ENCODE peak calls at places on chromosomes 5 and 9, in eight cellular contexts. G, F, L, O, C, T, R and Z are unnamed samples. For H3K36me3, the result is how much of the 10 kb centered on the place peaks cover.

GRCh38 chr9:138099803-138100598 is 222.4 kb downstream of the CACNA1B start:
- DNase-seq in G (peak), F (no peak), L (no peak), O (no peak), C (peak), T (no peak), R (no peak), Z (no peak)

GRCh38 chr9:74755999-74756398 is 131.7 kb downstream of the TRPM6 start:
- DNase-seq in G (no peak), F (no peak), L (no peak), O (no peak), C (no peak), T (no peak), R (no peak), Z (no peak)

GRCh38 chr5:73544429-73545402 is 20.7 kb downstream of the ANKRA2 start:
- DNase-seq in G (peak), F (no peak), L (no peak), O (no peak), C (no peak), T (peak), R (peak), Z (no peak)

GRCh38 chr5:143024227-143024920 is 254.2 kb downstream of the ARHGAP26 start:
- DNase-seq in G (no peak), F (no peak), L (no peak), O (no peak), C (no peak), T (no peak), R (no peak), Z (no peak)

GRCh38 chr5:58773744-58774441 is 191.0 kb downstream of the RAB3C start:
- DNase-seq in G (peak), F (no peak), L (no peak), O (no peak), C (no peak), T (no peak), R (no peak), Z (peak)

GRCh38 chr9:129013674-129014073 is 14.5 kb downstream of the SH3GLB2 start:
- DNase-seq in G (no peak), F (no peak), L (no peak), O (no peak), C (no peak), T (no peak), R (no peak), Z (no peak)

GRCh38 chr9:79583957-79584654 is 12.3 kb downstream of the TLE4 start:
- DNase-seq in G (no peak), F (no peak), L (peak), O (no peak), C (no peak), T (peak), R (no peak), Z (no peak)

GRCh38 chr9:134912126-134912840 is 5.4 kb downstream of the FCN1 start:
- DNase-seq in G (no peak), F (no peak), L (no peak), O (no peak), C (no peak), T (no peak), R (no peak), Z (peak)

GRCh38 chr5:78591972-78592700 is 56.4 kb downstream of the LHFPL2 start:
- DNase-seq in G (no peak), F (no peak), L (no peak), O (peak), C (no peak), T (no peak), R (no peak), Z (no peak)

GRCh38 chr9:4235951-4236804 is 63.7 kb downstream of the GLIS3 start:
- DNase-seq in G (no peak), F (no peak), L (no peak), O (no peak), C (no peak), T (no peak), R (peak), Z (no peak)

GRCh38 chr9:87178353-87178752 is 231.0 kb upstream of the GAS1 start:
- DNase-seq in G (no peak), F (no peak), L (no peak), O (no peak), C (no peak), T (no peak), R (no peak), Z (no peak)

GRCh38 chr5:57327934-57328333 is 154.1 kb downstream of the GPBP1 start:
- DNase-seq in G (peak), F (no peak), L (no peak), O (no peak), C (no peak), T (no peak), R (peak), Z (no peak)

GRCh38 chr5:38403407-38403806 is 145.0 kb downstream of the EGFLAM start:
- DNase-seq in G (no peak), F (no peak), L (no peak), O (no peak), C (no peak), T (no peak), R (no peak), Z (no peak)

GRCh38 chr9:22010881-22011625 is 1.9 kb upstream of the CDKN2B start:
- DNase-seq in G (no peak), F (no peak), L (no peak), O (no peak), C (peak), T (no peak), R (peak), Z (peak)

GRCh38 chr5:141510160-141510559 is 21.3 kb downstream of the PCDHGC5 start:
- DNase-seq in G (no peak), F (no peak), L (no peak), O (no peak), C (no peak), T (no peak), R (no peak), Z (no peak)

GRCh38 chr5:141510850-141511718 is 22.2 kb downstream of the PCDHGC5 start:
- DNase-seq in G (no peak), F (no peak), L (no peak), O (peak), C (no peak), T (no peak), R (no peak), Z (no peak)

GRCh38 chr5:141513021-141513626 is 24.2 kb downstream of the PCDHGC5 start:
- DNase-seq in G (no peak), F (no peak), L (no peak), O (no peak), C (peak), T (no peak), R (no peak), Z (peak)

GRCh38 chr5:141512390-141513020 is 23.6 kb downstream of the PCDHGC5 start:
- DNase-seq in G (peak), F (peak), L (peak), O (no peak), C (peak), T (peak), R (peak), Z (peak)

DNA sequence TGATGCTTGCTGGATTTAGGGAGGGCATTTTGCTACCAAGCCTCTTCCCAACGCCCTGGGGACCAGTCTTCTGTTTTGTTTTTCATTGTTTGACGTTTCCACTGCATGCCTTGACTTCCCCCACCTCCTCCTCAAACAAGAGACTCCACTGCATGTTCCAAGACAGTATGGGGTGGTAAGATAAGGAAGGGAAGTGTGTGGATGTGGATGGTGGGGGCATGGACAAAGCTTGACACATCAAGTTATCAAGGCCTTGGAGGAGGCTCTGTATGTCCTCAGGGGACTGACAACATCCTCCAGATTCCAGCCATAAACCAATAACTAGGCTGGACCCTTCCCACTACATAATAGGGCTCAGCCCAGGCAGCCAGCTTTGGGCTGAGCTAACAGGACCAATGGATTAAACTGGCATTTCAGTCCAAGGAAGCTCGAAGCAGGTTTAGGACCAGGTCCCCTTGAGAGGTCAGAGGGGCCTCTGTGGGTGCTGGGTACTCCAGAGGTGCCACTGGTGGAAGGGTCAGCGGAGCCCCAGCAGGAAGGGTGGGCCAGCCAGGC is 23.0 kb downstream of the PCDHGC5 start:
- DNase-seq in G (no peak), F (no peak), L (no peak), O (no peak), C (no peak), T (no peak), R (no peak), Z (no peak)
- TF ChIP-seq EP300 in G (no peak), F (no peak), L (no peak), O (no peak), C (no peak), T (no peak), R (no peak), Z (no peak)

GRCh38 chr9:89374176-89374575 is 55.9 kb downstream of the SECISBP2 start:
- DNase-seq in G (no peak), F (no peak), L (no peak), O (no peak), C (no peak), T (no peak), R (no peak), Z (no peak)
- TF ChIP-seq POLR2A in G (no peak), F (no peak), L (no peak), O (peak), C (no peak), T (no peak), R (no peak), Z (no peak)

GRCh38 chr5:177513500-177513899 is 3.3 kb downstream of the DDX41 start:
- DNase-seq in G (no peak), F (no peak), L (no peak), O (no peak), C (no peak), T (no peak), R (no peak), Z (no peak)
- H3K36me3 ChIP-seq in G (under half), F (under half), L (under half), O (under half), C (under half), T (under half), R (under half), Z (under half)

GRCh38 chr5:149060325-149060724 is 2.5 kb downstream of the SH3TC2 start:
- DNase-seq in G (peak), F (no peak), L (no peak), O (no peak), C (no peak), T (peak), R (peak), Z (no peak)
- TF ChIP-seq EP300 in G (no peak), F (no peak), L (no peak), O (no peak), C (no peak), T (no peak), R (no peak), Z (no peak)

GRCh38 chr9:20684035-20684864 is at the start of gene FOCAD:
- DNase-seq in G (peak), F (peak), L (peak), O (peak), C (peak), T (peak), R (peak), Z (peak)
- TF ChIP-seq POLR2A in G (peak), F (peak), L (peak), O (peak), C (peak), T (peak), R (peak), Z (peak)